ENCODE peak calls at places on chromosomes 5 and 9, in five cellular contexts. One of them, this sample, is unnamed.
A peak's percentile ranks its signal among the peaks of the same experiment; 100 is the strongest.

GRCh38 chr9:38227656-38228055 is 158.6 kb upstream of the SHB start:
- DNase-seq in AG20443: no peak
- DNase-seq in CD4-positive, alpha-beta T cell: no peak
- DNase-seq in AG04450: no peak
- DNase-seq in cardiac fibroblast: peak; percentile 2
- DNase-seq in this sample: no peak

GRCh38 chr5:35319231-35320002 is 89.1 kb upstream of the PRLR start:
- DNase-seq in AG20443: no peak
- DNase-seq in CD4-positive, alpha-beta T cell: no peak
- DNase-seq in AG04450: no peak
- DNase-seq in cardiac fibroblast: peak; percentile 46
- DNase-seq in this sample: no peak

GRCh38 chr5:138180183-138180782 is 1.4 kb downstream of the KIF20A start:
- DNase-seq in AG20443: peak; percentile 37
- DNase-seq in CD4-positive, alpha-beta T cell: no peak
- DNase-seq in AG04450: peak; percentile 18
- DNase-seq in cardiac fibroblast: peak; percentile 78
- DNase-seq in this sample: peak; percentile 85

GRCh38 chr9:132125944-132126720 is 35.7 kb upstream of the NTNG2 start:
- DNase-seq in AG20443: no peak
- DNase-seq in CD4-positive, alpha-beta T cell: no peak
- DNase-seq in AG04450: no peak
- DNase-seq in cardiac fibroblast: no peak
- DNase-seq in this sample: no peak

GRCh38 chr9:115604831-115605483 is 487.0 kb upstream of the TNC start:
- DNase-seq in AG20443: peak; percentile 75
- DNase-seq in CD4-positive, alpha-beta T cell: no peak
- DNase-seq in AG04450: no peak
- DNase-seq in cardiac fibroblast: peak; percentile 97
- DNase-seq in this sample: no peak

GRCh38 chr9:112858625-112859147 is 32.0 kb downstream of the SLC46A2 start:
- DNase-seq in AG20443: peak; percentile 50
- DNase-seq in CD4-positive, alpha-beta T cell: no peak
- DNase-seq in AG04450: no peak
- DNase-seq in cardiac fibroblast: no peak
- DNase-seq in this sample: no peak

GRCh38 chr9:136947955-136948510 is 3.0 kb downstream of the C8G start:
- DNase-seq in AG20443: peak; percentile 71
- DNase-seq in CD4-positive, alpha-beta T cell: no peak
- DNase-seq in AG04450: no peak
- DNase-seq in cardiac fibroblast: peak; percentile 49
- DNase-seq in this sample: peak; percentile 78

GRCh38 chr5:84392836-84393235 is 8.2 kb upstream of the EDIL3 start:
- DNase-seq in AG20443: no peak
- DNase-seq in CD4-positive, alpha-beta T cell: no peak
- DNase-seq in AG04450: no peak
- DNase-seq in cardiac fibroblast: no peak
- DNase-seq in this sample: no peak

GRCh38 chr5:138337685-138338410 is at the start of gene FAM53C:
- DNase-seq in AG20443: peak; percentile 91
- DNase-seq in CD4-positive, alpha-beta T cell: peak; percentile 91
- DNase-seq in AG04450: peak; percentile 84
- DNase-seq in cardiac fibroblast: peak; percentile 95
- DNase-seq in this sample: peak; percentile 80

GRCh38 chr9:118609355-118610044 is 759.7 kb downstream of the BRINP1 start:
- DNase-seq in AG20443: peak; percentile 69
- DNase-seq in CD4-positive, alpha-beta T cell: no peak
- DNase-seq in AG04450: no peak
- DNase-seq in cardiac fibroblast: peak; percentile 90
- DNase-seq in this sample: no peak

GRCh38 chr5:44887722-44888121 is 79.0 kb downstream of the MRPS30 start:
- DNase-seq in AG20443: no peak
- DNase-seq in CD4-positive, alpha-beta T cell: no peak
- DNase-seq in AG04450: no peak
- DNase-seq in cardiac fibroblast: no peak
- DNase-seq in this sample: no peak

GRCh38 chr5:159503236-159503635 is 172.9 kb upstream of the IL12B start:
- DNase-seq in AG20443: no peak
- DNase-seq in CD4-positive, alpha-beta T cell: no peak
- DNase-seq in AG04450: no peak
- DNase-seq in cardiac fibroblast: no peak
- DNase-seq in this sample: no peak

GRCh38 chr5:31719988-31720387 is 81.1 kb downstream of the PDZD2 start:
- DNase-seq in AG20443: no peak
- DNase-seq in CD4-positive, alpha-beta T cell: no peak
- DNase-seq in AG04450: no peak
- DNase-seq in cardiac fibroblast: peak; percentile 21
- DNase-seq in this sample: no peak

GRCh38 chr9:91191443-91192378 is 170.0 kb downstream of the AUH start:
- DNase-seq in AG20443: no peak
- DNase-seq in CD4-positive, alpha-beta T cell: no peak
- DNase-seq in AG04450: no peak
- DNase-seq in cardiac fibroblast: no peak
- DNase-seq in this sample: no peak

GRCh38 chr9:104386425-104387069 is 117.5 kb upstream of the OR13F1 start:
- DNase-seq in AG20443: peak; percentile 44
- DNase-seq in CD4-positive, alpha-beta T cell: no peak
- DNase-seq in AG04450: no peak
- DNase-seq in cardiac fibroblast: peak; percentile 74
- DNase-seq in this sample: peak; percentile 60

GRCh38 chr9:113317777-113318176 is 14.6 kb upstream of the RNF183 start:
- DNase-seq in AG20443: peak; percentile 54
- DNase-seq in CD4-positive, alpha-beta T cell: no peak
- DNase-seq in AG04450: no peak
- DNase-seq in cardiac fibroblast: peak; percentile 46
- DNase-seq in this sample: no peak

GRCh38 chr5:77971965-77972544 is 195.9 kb upstream of the TBCA start:
- DNase-seq in AG20443: no peak
- DNase-seq in CD4-positive, alpha-beta T cell: no peak
- DNase-seq in AG04450: no peak
- DNase-seq in cardiac fibroblast: no peak
- DNase-seq in this sample: no peak

GRCh38 chr9:89445801-89446228 is 52.1 kb downstream of the SEMA4D start:
- DNase-seq in AG20443: no peak
- DNase-seq in CD4-positive, alpha-beta T cell: no peak
- DNase-seq in AG04450: no peak
- DNase-seq in cardiac fibroblast: no peak
- DNase-seq in this sample: no peak

GRCh38 chr9:2559212-2560152 is 62.1 kb upstream of the VLDLR start:
- DNase-seq in AG20443: peak; percentile 84
- DNase-seq in CD4-positive, alpha-beta T cell: no peak
- DNase-seq in AG04450: peak; percentile 87
- DNase-seq in cardiac fibroblast: peak; percentile 91
- DNase-seq in this sample: no peak

GRCh38 chr5:17991775-17992174 is 357.5 kb downstream of the TAF11L14 start:
- DNase-seq in AG20443: no peak
- DNase-seq in CD4-positive, alpha-beta T cell: no peak
- DNase-seq in AG04450: no peak
- DNase-seq in cardiac fibroblast: no peak
- DNase-seq in this sample: no peak

GRCh38 chr5:125176005-125176390 is 429.6 kb upstream of the ZNF608 start:
- DNase-seq in AG20443: no peak
- DNase-seq in CD4-positive, alpha-beta T cell: no peak
- DNase-seq in AG04450: no peak
- DNase-seq in cardiac fibroblast: no peak
- DNase-seq in this sample: no peak

This sample was measured in HAP-1.